ENCODE peak calls at places on chromosome 13, in seven cellular contexts. V is IMR-90, G is H9, P is mesendoderm, A is mesenchymal stem cell, R is H1, Q is neuronal stem cell. B is an unnamed sample.

GRCh38 chr13:112171570-112171965 is 104.6 kb downstream of the SOX1 start:
- DNase-seq in P (no peak), V (no peak), A (no peak), Q (no peak), G (no peak), R (no peak), B (no peak)

GRCh38 chr13:93289842-93290241 is 63.2 kb downstream of the GPC6 start:
- DNase-seq in G (no peak), V (no peak), A (no peak), P (no peak), Q (no peak), R (no peak), B (no peak)

GRCh38 chr13:51154029-51154555 is 43.0 kb upstream of the C13orf42 start:
- DNase-seq in A (peak; percentile 62), Q (no peak), G (no peak), R (no peak), P (no peak), V (peak; percentile 30), B (peak; percentile 39)

GRCh38 chr13:36231236-36231635 is 16.9 kb upstream of the SOHLH2 start:
- DNase-seq in V (no peak), Q (no peak), P (no peak), A (no peak), R (no peak), G (no peak), B (no peak)

GRCh38 chr13:36910545-36910944 is 9.5 kb downstream of the SMAD9 start:
- DNase-seq in Q (no peak), R (no peak), P (peak; percentile 42), A (no peak), V (no peak), G (no peak), B (no peak)

GRCh38 chr13:111967572-111968201 is 99.3 kb upstream of the SOX1 start:
- DNase-seq in R (no peak), P (no peak), A (no peak), V (no peak), G (no peak), Q (no peak), B (no peak)

GRCh38 chr13:108957369-108958012 is 328.1 kb downstream of the MYO16 start:
- DNase-seq in V (peak; percentile 85), Q (no peak), A (peak; percentile 63), G (no peak), R (no peak), P (peak; percentile 60), B (peak; percentile 88)

GRCh38 chr13:23428183-23428528 is 5.3 kb downstream of the SACS start:
- DNase-seq in P (no peak), A (peak; percentile 40), V (peak; percentile 65), R (no peak), G (no peak), Q (no peak), B (no peak)

GRCh38 chr13:79935121-79935520 is 405.8 kb downstream of the SPRY2 start:
- DNase-seq in A (no peak), P (no peak), V (peak; percentile 20), Q (no peak), G (no peak), R (no peak), B (no peak)

GRCh38 chr13:107568181-107568580 is 647.2 kb downstream of the LIG4 start:
- DNase-seq in Q (no peak), G (no peak), A (no peak), V (peak; percentile 31), P (no peak), R (no peak), B (no peak)

GRCh38 chr13:45827318-45827717 is 24.2 kb downstream of the SIAH3 start:
- DNase-seq in V (no peak), R (no peak), G (no peak), P (no peak), A (no peak), Q (no peak), B (no peak)

GRCh38 chr13:30257433-30258099 is 49.8 kb downstream of the KATNAL1 start:
- DNase-seq in G (peak; percentile 36), P (peak; percentile 50), Q (peak; percentile 46), A (peak; percentile 62), V (peak; percentile 9), R (no peak), B (no peak)

GRCh38 chr13:47598340-47598911 is 402.6 kb downstream of the SUCLA2 start:
- DNase-seq in A (peak; percentile 12), R (no peak), P (peak; percentile 57), Q (no peak), G (no peak), V (peak; percentile 13), B (peak; percentile 28)

GRCh38 chr13:25276748-25277147 is 10.5 kb downstream of the MTMR6 start:
- DNase-seq in A (peak; percentile 38), R (no peak), V (peak; percentile 65), Q (no peak), P (no peak), G (no peak), B (no peak)

GRCh38 chr13:23007430-23007829 is 173.3 kb upstream of the SGCG start:
- DNase-seq in R (no peak), P (no peak), G (no peak), V (no peak), Q (no peak), A (no peak), B (no peak)

GRCh38 chr13:58906329-58907007 is 1257.3 kb downstream of the DIAPH3 start:
- DNase-seq in G (peak; percentile 31), A (no peak), R (no peak), V (no peak), Q (no peak), P (no peak), B (no peak)

GRCh38 chr13:58907347-58907746 is 1256.4 kb downstream of the DIAPH3 start:
- DNase-seq in V (peak; percentile 0), G (no peak), R (no peak), P (no peak), Q (no peak), A (no peak), B (no peak)

DNA sequence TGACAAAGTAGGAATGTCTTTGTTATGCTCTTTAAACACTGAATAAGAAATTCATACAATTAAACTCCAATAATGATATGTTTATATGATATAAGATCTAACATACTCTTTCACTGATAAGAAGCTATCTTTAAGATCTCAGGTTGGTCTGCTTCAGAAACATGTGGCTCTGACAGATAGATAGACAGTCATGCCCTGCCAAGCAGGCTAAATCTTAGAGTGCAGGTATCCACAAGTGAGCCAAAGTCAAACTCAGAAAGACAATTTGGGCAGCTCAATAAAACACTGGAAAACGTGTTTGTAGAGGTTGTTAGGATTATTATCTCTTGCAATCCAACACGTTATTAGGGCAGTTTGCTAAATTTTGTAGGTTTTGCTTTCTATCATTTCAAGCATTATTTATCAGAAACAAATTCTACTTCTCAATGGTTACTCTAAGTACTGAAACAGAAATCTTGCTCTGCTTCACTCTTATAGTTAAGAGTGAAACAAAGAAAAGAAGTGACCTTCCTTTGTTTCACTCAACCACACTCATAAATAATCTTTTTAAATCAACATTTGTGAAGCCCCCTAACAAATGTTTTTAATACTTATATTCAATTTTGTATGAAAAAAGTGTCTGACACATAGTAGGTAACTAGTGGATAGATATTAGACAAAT is 1255.6 kb downstream of the DIAPH3 start:
- DNase-seq in P (no peak), R (no peak), Q (no peak), G (no peak), A (no peak), V (no peak), B (no peak)
- H3K4ac ChIP-seq in P (no peak overlapping the region), R (no peak overlapping the region), Q (no peak overlapping the region), G (no peak overlapping the region), A (no peak overlapping the region), V (no peak overlapping the region), B (no peak overlapping the region)

GRCh38 chr13:76552807-76553206 is 333.4 kb downstream of the KCTD12 start:
- DNase-seq in Q (no peak), R (no peak), V (no peak), A (no peak), P (no peak), G (no peak), B (no peak)

GRCh38 chr13:76552373-76552772 is 333.8 kb downstream of the KCTD12 start:
- DNase-seq in Q (no peak), R (no peak), V (no peak), A (no peak), P (no peak), G (no peak), B (no peak)

DNA sequence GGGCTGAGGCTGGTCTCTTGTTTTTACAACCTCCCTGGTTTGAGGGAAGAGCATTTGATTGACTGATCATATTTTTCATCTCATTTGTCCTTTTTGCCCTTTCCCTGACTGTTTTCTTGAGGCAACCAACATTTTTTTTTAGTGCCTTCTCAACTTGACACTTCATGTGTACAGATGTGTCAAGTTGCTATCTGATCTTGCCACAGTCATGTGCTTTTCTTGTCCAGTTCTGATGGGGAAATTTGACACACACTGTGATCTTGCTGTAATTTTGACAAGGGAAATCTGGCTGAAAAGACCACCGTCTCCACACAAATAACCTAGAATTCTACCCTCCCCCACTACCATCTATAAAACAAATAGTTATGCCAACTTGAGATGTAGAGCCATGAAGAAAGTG is 329.6 kb downstream of the KCTD12 start:
- DNase-seq in P (no peak), A (no peak), G (no peak), Q (no peak), V (no peak), R (no peak), B (no peak)
- H2BK5ac ChIP-seq in P (no peak overlapping the region), A (no peak overlapping the region), G (no peak overlapping the region), Q (no peak overlapping the region), V (no peak overlapping the region), R (no peak overlapping the region), B (no peak overlapping the region)

GRCh38 chr13:113763254-113763653 is 4.2 kb downstream of the TMEM255B start:
- DNase-seq in R (no peak), G (no peak), Q (no peak), P (no peak), A (no peak), V (no peak), B (no peak)

GRCh38 chr13:113761136-113761535 is 2.1 kb downstream of the TMEM255B start:
- DNase-seq in V (no peak), A (no peak), R (no peak), G (no peak), Q (no peak), P (no peak), B (no peak)

GRCh38 chr13:113763961-113764792 is 5.2 kb downstream of the TMEM255B start:
- DNase-seq in A (no peak), P (no peak), G (no peak), R (no peak), V (no peak), Q (no peak), B (no peak)

GRCh38 chr13:113762075-113762474 is 3.0 kb downstream of the TMEM255B start:
- DNase-seq in A (no peak), Q (no peak), G (no peak), R (no peak), P (no peak), V (no peak), B (peak; percentile 16)

GRCh38 chr13:113762538-113762937 is 3.5 kb downstream of the TMEM255B start:
- DNase-seq in V (no peak), P (peak; percentile 11), Q (no peak), R (no peak), A (no peak), G (no peak), B (no peak)
- H3K23ac ChIP-seq in V (no peak overlapping the region), P (no peak overlapping the region), Q (no peak overlapping the region), R (no peak overlapping the region), A (no peak overlapping the region), G (no peak overlapping the region), B (no peak overlapping the region)

DNA sequence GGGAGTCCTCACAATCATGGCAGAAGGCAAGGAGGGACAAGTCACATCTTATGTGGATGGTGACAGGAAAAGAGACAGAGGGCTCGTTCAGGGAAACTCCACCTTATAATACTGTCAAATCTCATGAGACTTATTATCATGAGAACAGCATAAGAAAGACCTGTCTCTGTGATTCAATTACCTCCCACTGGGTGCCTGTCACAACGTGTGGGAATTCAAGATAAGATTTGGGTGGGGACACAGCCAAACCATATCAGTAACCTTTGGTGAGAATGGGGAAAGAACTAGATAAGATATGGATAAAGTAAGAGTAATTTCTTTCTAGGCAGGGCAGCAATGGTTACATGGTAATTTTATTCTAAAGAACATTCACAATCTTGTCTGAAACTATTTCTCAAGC is 344.9 kb upstream of the KLF12 start:
- DNase-seq in P (peak; percentile 86), G (no peak), V (no peak), A (no peak), R (no peak), Q (no peak), B (no peak)
- H3K4ac ChIP-seq in P (no peak overlapping the region), G (no peak overlapping the region), V (no peak overlapping the region), A (no peak overlapping the region), R (no peak overlapping the region), Q (no peak overlapping the region), B (no peak overlapping the region)